ENCODE peak calls at places on chromosomes 12 and 14, in eight cellular contexts. X, O, W, E, A, B, L and K are unnamed samples.

GRCh38 chr14:94051779-94052178 is 25.6 kb downstream of the OTUB2 start:
- DNase-seq in X (no peak), B (no peak), L (no peak), W (no peak), O (no peak), A (no peak), E (no peak), K (no peak)

GRCh38 chr12:105120551-105120950 is 13.0 kb downstream of the WASHC4 start:
- DNase-seq in W (no peak), L (no peak), B (no peak), O (no peak), X (no peak), A (no peak), E (no peak), K (no peak)

GRCh38 chr12:50188280-50188781 is 21.2 kb upstream of the CERS5 start:
- DNase-seq in B (no peak), L (no peak), A (no peak), X (no peak), O (peak; percentile 70), W (no peak), E (no peak), K (peak; percentile 71)

GRCh38 chr14:62126885-62127478 is 364.8 kb downstream of the SNAPC1 start:
- DNase-seq in B (no peak), W (peak; percentile 5), A (peak; percentile 78), E (no peak), X (no peak), O (no peak), L (no peak), K (peak; percentile 63)

GRCh38 chr14:52061380-52061779 is 7.5 kb downstream of the NID2 start:
- DNase-seq in B (no peak), A (peak; percentile 51), X (no peak), L (no peak), O (peak; percentile 74), W (peak; percentile 75), E (no peak), K (peak; percentile 73)

GRCh38 chr12:46402451-46402850 is 29.9 kb upstream of the SLC38A2 start:
- DNase-seq in B (no peak), O (peak; percentile 76), L (no peak), E (peak; percentile 63), A (peak; percentile 95), W (no peak), X (no peak), K (peak; percentile 88)

GRCh38 chr12:69922999-69923398 is 98.0 kb downstream of the MYRFL start:
- DNase-seq in X (no peak), L (no peak), E (no peak), W (no peak), O (no peak), A (no peak), B (no peak), K (no peak)

GRCh38 chr14:31965735-31966598 is 111.1 kb upstream of the ARHGAP5 start:
- DNase-seq in X (peak; percentile 53), E (no peak), L (no peak), A (peak; percentile 17), W (no peak), O (no peak), B (no peak), K (no peak)

GRCh38 chr14:75430526-75430925 is 2.7 kb downstream of the JDP2 start:
- DNase-seq in X (peak; percentile 66), A (peak; percentile 80), O (no peak), B (no peak), W (peak; percentile 43), L (no peak), E (no peak), K (no peak)

GRCh38 chr14:61567838-61568571 is 127.3 kb upstream of the HIF1A start:
- DNase-seq in B (no peak), L (no peak), E (no peak), W (peak; percentile 68), X (no peak), A (no peak), O (no peak), K (peak; percentile 44)

GRCh38 chr14:54785111-54785777 is 117.4 kb downstream of the GCH1 start:
- DNase-seq in A (no peak), O (peak; percentile 53), L (no peak), B (no peak), W (no peak), E (no peak), X (no peak), K (no peak)

GRCh38 chr12:25882266-25882665 is 76.2 kb upstream of the RASSF8 start:
- DNase-seq in W (no peak), B (no peak), O (no peak), A (no peak), E (no peak), L (no peak), X (no peak), K (no peak)

GRCh38 chr12:126518596-126519200 is 1453.5 kb downstream of the AACS start:
- DNase-seq in E (no peak), O (no peak), A (no peak), W (no peak), B (no peak), L (no peak), X (no peak), K (no peak)

GRCh38 chr14:90544971-90545370 is 148.1 kb downstream of the CALM1 start:
- DNase-seq in X (no peak), E (no peak), O (no peak), W (no peak), L (no peak), B (no peak), A (no peak), K (no peak)

GRCh38 chr12:95742586-95742985 is 48.0 kb downstream of the NTN4 start:
- DNase-seq in W (no peak), O (no peak), B (no peak), X (no peak), E (no peak), A (no peak), L (no peak), K (no peak)

GRCh38 chr12:117097159-117097558 is 2.1 kb downstream of the TESC start:
- DNase-seq in B (peak; percentile 41), L (no peak), O (peak; percentile 32), W (no peak), E (no peak), X (no peak), A (no peak), K (no peak)
- H3K27ac ChIP-seq in B (no peak overlapping the region), L (no peak overlapping the region), O (no peak overlapping the region), W (peak overlapping the region; percentile 21), E (no peak overlapping the region), X (no peak overlapping the region), A (no peak overlapping the region), K (no peak overlapping the region)

GRCh38 chr12:34206061-34206785 is 183.9 kb downstream of the ALG10 start:
- DNase-seq in O (no peak), X (no peak), A (no peak), L (no peak), E (no peak), W (no peak), B (no peak), K (no peak)
- H3K9me3 ChIP-seq in O (no peaks in the 10 kb centered on the region), X (no peaks in the 10 kb centered on the region), A (no peaks in the 10 kb centered on the region), L (no peaks in the 10 kb centered on the region), E (no peaks in the 10 kb centered on the region), W (no peaks in the 10 kb centered on the region), B (no peaks in the 10 kb centered on the region), K (no peaks in the 10 kb centered on the region)

DNA sequence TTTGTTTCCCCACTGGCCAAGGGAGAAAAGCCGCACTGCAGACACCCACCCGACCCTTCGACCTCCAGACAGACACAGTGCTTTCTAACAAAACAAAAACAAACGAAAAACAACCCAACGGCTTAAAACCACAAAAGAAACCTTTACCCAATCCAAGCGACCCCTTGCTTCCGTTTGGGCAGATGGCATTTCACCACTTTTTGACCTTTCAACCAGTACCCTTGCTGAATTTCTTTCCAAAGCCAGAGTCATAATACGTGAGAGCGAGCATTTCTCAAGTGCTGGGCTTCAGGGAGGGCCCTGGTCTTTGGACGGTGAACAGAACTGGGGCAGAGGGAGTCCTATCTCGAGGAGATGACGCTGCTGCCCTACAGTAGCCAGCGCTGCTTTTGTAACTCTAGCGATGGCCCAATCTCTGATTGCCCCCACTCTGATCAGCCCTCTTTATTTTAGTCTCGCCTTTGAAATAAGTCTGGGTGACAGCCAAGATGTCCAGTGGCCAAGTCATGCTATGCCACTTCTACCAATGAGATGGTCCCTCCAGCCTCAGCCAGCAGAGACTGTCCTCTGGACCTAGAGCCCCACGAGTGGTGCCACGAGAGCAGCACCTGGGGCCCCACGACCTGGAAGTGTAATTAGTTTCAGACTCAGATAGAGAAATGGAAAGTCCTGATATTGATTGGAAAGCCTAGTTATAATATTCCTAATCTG is 21.9 kb upstream of the ADIPOR2 start:
- DNase-seq in L (no peak), B (no peak), O (no peak), X (no peak), A (peak; percentile 76), W (peak; percentile 83), E (no peak), K (peak; percentile 65)
- H3K27ac ChIP-seq in L (no peak overlapping the region), B (no peak overlapping the region), O (no peak overlapping the region), X (peak overlapping the region; percentile 6), A (no peak overlapping the region), W (peak overlapping the region; percentile 84), E (no peak overlapping the region), K (no peak overlapping the region)

GRCh38 chr14:76810953-76811400 is 1.7 kb downstream of the ANGEL1 start:
- DNase-seq in L (no peak), E (no peak), O (no peak), W (no peak), B (no peak), A (peak; percentile 59), X (no peak), K (peak; percentile 60)

GRCh38 chr14:76812093-76812421 is 625 bp downstream of the ANGEL1 start:
- DNase-seq in B (no peak), A (no peak), E (no peak), O (no peak), W (no peak), X (no peak), L (no peak), K (no peak)

GRCh38 chr14:76808990-76809389 is 3.7 kb downstream of the ANGEL1 start:
- DNase-seq in A (no peak), B (no peak), E (no peak), X (no peak), W (no peak), O (no peak), L (no peak), K (no peak)

GRCh38 chr14:76811561-76811960 is 1.1 kb downstream of the ANGEL1 start:
- DNase-seq in E (no peak), W (no peak), X (no peak), O (no peak), B (no peak), A (no peak), L (no peak), K (no peak)

DNA sequence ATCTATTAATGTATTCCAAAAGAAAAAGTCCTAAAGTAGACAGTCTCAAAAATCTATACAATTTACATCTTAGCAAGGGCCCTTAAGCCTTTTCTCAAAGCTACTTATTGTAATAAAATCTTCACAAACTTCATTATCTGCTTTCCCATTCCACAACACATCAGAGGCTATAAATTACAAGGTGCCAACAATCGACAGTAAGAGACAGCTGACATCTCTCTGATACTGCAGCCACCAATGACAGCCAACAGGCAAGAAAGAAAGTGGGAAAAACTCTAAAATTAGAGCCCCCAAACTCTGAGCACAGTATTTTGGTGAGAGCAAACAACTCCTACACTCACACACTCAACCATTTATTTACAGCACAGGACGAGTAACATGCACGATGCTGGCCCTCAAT is 2.2 kb downstream of the ANGEL1 start:
- DNase-seq in O (no peak), A (no peak), X (no peak), L (no peak), B (no peak), W (no peak), E (no peak), K (no peak)
- H3K9me3 ChIP-seq in O (no peaks in the 10 kb centered on the region), A (no peaks in the 10 kb centered on the region), X (no peaks in the 10 kb centered on the region), L (no peaks in the 10 kb centered on the region), B (no peaks in the 10 kb centered on the region), W (no peaks in the 10 kb centered on the region), E (no peaks in the 10 kb centered on the region), K (no peaks in the 10 kb centered on the region)